ENCODE peak calls at places on chromosomes 7 and 10, in six cellular contexts. One of them, this sample, is unnamed.

GRCh38 chr7:112038353-112038752 is 167.8 kb downstream of the DOCK4 start:
- DNase-seq in neural progenitor cell: no peak
- DNase-seq in mammary epithelial cell: no peak
- DNase-seq in colonic mucosa: no peak
- DNase-seq in kidney: no peak
- DNase-seq in H1: no peak
- DNase-seq in this sample: no peak

GRCh38 chr7:157233677-157234076 is 95.0 kb downstream of the UBE3C start:
- DNase-seq in mammary epithelial cell: no peak
- DNase-seq in colonic mucosa: no peak
- DNase-seq in kidney: no peak
- DNase-seq in neural progenitor cell: no peak
- DNase-seq in H1: no peak
- DNase-seq in this sample: no peak

GRCh38 chr7:100401811-100402210 is 26.7 kb downstream of the ZCWPW1 start:
- DNase-seq in colonic mucosa: no peak
- DNase-seq in mammary epithelial cell: no peak
- DNase-seq in kidney: no peak
- DNase-seq in neural progenitor cell: no peak
- DNase-seq in H1: no peak
- DNase-seq in this sample: no peak

GRCh38 chr10:70418229-70418628 is 14.3 kb downstream of the EIF4EBP2 start:
- DNase-seq in H1: no peak
- DNase-seq in colonic mucosa: no peak
- DNase-seq in mammary epithelial cell: peak
- DNase-seq in neural progenitor cell: no peak
- DNase-seq in kidney: no peak
- DNase-seq in this sample: no peak

GRCh38 chr10:71191459-71192113 is 20.8 kb upstream of the UNC5B start:
- DNase-seq in neural progenitor cell: peak
- DNase-seq in H1: peak
- DNase-seq in mammary epithelial cell: no peak
- DNase-seq in colonic mucosa: no peak
- DNase-seq in kidney: no peak
- DNase-seq in this sample: no peak

GRCh38 chr7:82859106-82859850 is 303.4 kb downstream of the PCLO start:
- DNase-seq in colonic mucosa: no peak
- DNase-seq in neural progenitor cell: no peak
- DNase-seq in kidney: no peak
- DNase-seq in mammary epithelial cell: peak
- DNase-seq in H1: no peak
- DNase-seq in this sample: no peak

GRCh38 chr7:83579740-83580139 is 69.2 kb downstream of the SEMA3E start:
- DNase-seq in mammary epithelial cell: peak
- DNase-seq in H1: no peak
- DNase-seq in kidney: no peak
- DNase-seq in neural progenitor cell: no peak
- DNase-seq in colonic mucosa: no peak
- DNase-seq in this sample: no peak

GRCh38 chr10:79059859-79060379 is 8.8 kb upstream of the ZMIZ1 start:
- DNase-seq in kidney: peak
- DNase-seq in neural progenitor cell: no peak
- DNase-seq in colonic mucosa: peak
- DNase-seq in mammary epithelial cell: no peak
- DNase-seq in H1: no peak
- DNase-seq in this sample: no peak

GRCh38 chr10:118800920-118801319 is 46.1 kb upstream of the CACUL1 start:
- DNase-seq in kidney: no peak
- DNase-seq in neural progenitor cell: no peak
- DNase-seq in colonic mucosa: no peak
- DNase-seq in mammary epithelial cell: peak
- DNase-seq in H1: no peak
- DNase-seq in this sample: no peak

GRCh38 chr10:43233601-43234430 is 33.0 kb downstream of the RASGEF1A start:
- DNase-seq in H1: no peak
- DNase-seq in neural progenitor cell: no peak
- DNase-seq in mammary epithelial cell: no peak
- DNase-seq in kidney: peak
- DNase-seq in colonic mucosa: no peak
- DNase-seq in this sample: no peak

GRCh38 chr7:24192053-24192452 is 91.9 kb upstream of the NPY start:
- DNase-seq in neural progenitor cell: no peak
- DNase-seq in mammary epithelial cell: no peak
- DNase-seq in colonic mucosa: no peak
- DNase-seq in kidney: no peak
- DNase-seq in H1: no peak
- DNase-seq in this sample: no peak

GRCh38 chr10:82321734-82322133 is 446.7 kb downstream of the NRG3 start:
- DNase-seq in H1: no peak
- DNase-seq in mammary epithelial cell: no peak
- DNase-seq in colonic mucosa: no peak
- DNase-seq in kidney: no peak
- DNase-seq in neural progenitor cell: no peak
- DNase-seq in this sample: no peak

GRCh38 chr7:21504021-21504420 is 38.8 kb upstream of the DNAH11 start:
- DNase-seq in kidney: no peak
- DNase-seq in colonic mucosa: no peak
- DNase-seq in neural progenitor cell: no peak
- DNase-seq in mammary epithelial cell: peak
- DNase-seq in H1: no peak
- DNase-seq in this sample: no peak

GRCh38 chr10:32056136-32057040 is at the start of gene KIF5B:
- DNase-seq in neural progenitor cell: peak
- DNase-seq in kidney: peak
- DNase-seq in mammary epithelial cell: peak
- DNase-seq in H1: peak
- DNase-seq in colonic mucosa: peak
- DNase-seq in this sample: no peak

GRCh38 chr10:32060372-32060771 is 4.1 kb upstream of the KIF5B start:
- DNase-seq in H1: no peak
- DNase-seq in colonic mucosa: no peak
- DNase-seq in kidney: no peak
- DNase-seq in neural progenitor cell: no peak
- DNase-seq in mammary epithelial cell: no peak
- DNase-seq in this sample: no peak

GRCh38 chr10:32061440-32061839 is 5.2 kb upstream of the KIF5B start:
- DNase-seq in colonic mucosa: no peak
- DNase-seq in H1: no peak
- DNase-seq in mammary epithelial cell: peak
- DNase-seq in neural progenitor cell: no peak
- DNase-seq in kidney: no peak
- DNase-seq in this sample: no peak

GRCh38 chr10:32057041-32057372 is 782 bp upstream of the KIF5B start:
- DNase-seq in mammary epithelial cell: no peak
- DNase-seq in colonic mucosa: no peak
- DNase-seq in neural progenitor cell: no peak
- DNase-seq in H1: no peak
- DNase-seq in kidney: no peak
- DNase-seq in this sample: no peak

GRCh38 chr10:32059472-32059871 is 3.2 kb upstream of the KIF5B start:
- DNase-seq in mammary epithelial cell: no peak
- DNase-seq in H1: no peak
- DNase-seq in neural progenitor cell: no peak
- DNase-seq in kidney: no peak
- DNase-seq in colonic mucosa: no peak
- DNase-seq in this sample: no peak
- H3K9ac ChIP-seq in mammary epithelial cell: no peak
- H3K9ac ChIP-seq in H1: no peak
- H3K9ac ChIP-seq in neural progenitor cell: no peak
- H3K9ac ChIP-seq in kidney: no peak
- H3K9ac ChIP-seq in colonic mucosa: no peak
- H3K9ac ChIP-seq in this sample: no peak

DNA sequence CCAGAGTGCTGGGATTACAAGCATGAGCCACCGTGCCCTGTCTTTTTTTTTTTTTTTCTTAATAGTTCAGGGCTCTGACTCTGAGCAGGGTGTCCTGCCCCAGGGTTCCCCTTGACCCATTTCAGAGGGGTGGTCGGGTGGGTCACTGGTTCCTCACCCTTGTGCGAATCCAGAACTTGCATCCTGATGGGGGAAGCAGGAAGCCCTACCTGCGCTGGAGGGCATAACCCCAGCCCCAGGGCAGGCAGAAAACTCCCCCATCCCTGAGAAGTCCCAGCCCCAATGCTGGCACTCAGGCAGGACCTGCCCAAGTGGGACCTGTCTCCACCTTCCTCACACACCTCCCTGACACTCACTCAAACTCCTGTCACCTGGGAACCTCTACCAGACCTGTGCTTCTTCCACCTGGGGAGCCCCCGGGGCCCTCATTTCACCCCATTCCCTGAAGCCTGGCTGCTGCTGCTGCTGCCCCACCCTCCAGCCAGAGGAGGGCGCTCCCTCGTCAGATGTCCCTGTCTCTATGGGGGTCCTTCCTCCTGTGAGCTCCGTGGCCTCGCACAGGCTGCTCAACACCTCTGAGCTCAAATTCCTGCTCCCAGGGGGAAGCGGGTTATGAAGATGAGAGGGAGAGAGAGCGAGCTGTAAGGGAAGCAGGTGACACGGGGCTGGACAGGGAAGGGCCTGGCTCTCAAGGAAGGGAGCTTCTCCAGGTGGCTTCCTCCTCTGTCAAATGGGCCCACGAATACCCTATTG is 15.1 kb upstream of the ZNF273 start:
- DNase-seq in H1: peak
- DNase-seq in mammary epithelial cell: no peak
- DNase-seq in kidney: peak
- DNase-seq in colonic mucosa: peak
- DNase-seq in neural progenitor cell: peak
- DNase-seq in this sample: no peak
- H3K9ac ChIP-seq in H1: no peak
- H3K9ac ChIP-seq in mammary epithelial cell: no peak
- H3K9ac ChIP-seq in kidney: no peak
- H3K9ac ChIP-seq in colonic mucosa: peak
- H3K9ac ChIP-seq in neural progenitor cell: no peak
- H3K9ac ChIP-seq in this sample: no peak

GRCh38 chr10:21534611-21535493 is 820 bp downstream of the MLLT10 start:
- DNase-seq in colonic mucosa: peak
- DNase-seq in mammary epithelial cell: peak
- DNase-seq in neural progenitor cell: peak
- DNase-seq in H1: peak
- DNase-seq in kidney: peak
- DNase-seq in this sample: no peak

GRCh38 chr10:21532694-21533576 is 1.1 kb upstream of the MLLT10 start:
- DNase-seq in mammary epithelial cell: no peak
- DNase-seq in H1: no peak
- DNase-seq in neural progenitor cell: peak
- DNase-seq in colonic mucosa: no peak
- DNase-seq in kidney: no peak
- DNase-seq in this sample: no peak

GRCh38 chr10:21531164-21531563 is 2.9 kb upstream of the MLLT10 start:
- DNase-seq in kidney: no peak
- DNase-seq in mammary epithelial cell: peak
- DNase-seq in neural progenitor cell: no peak
- DNase-seq in H1: no peak
- DNase-seq in colonic mucosa: no peak
- DNase-seq in this sample: no peak

GRCh38 chr10:21535494-21535818 is 1.4 kb downstream of the MLLT10 start:
- DNase-seq in mammary epithelial cell: no peak
- DNase-seq in H1: no peak
- DNase-seq in colonic mucosa: no peak
- DNase-seq in neural progenitor cell: no peak
- DNase-seq in kidney: no peak
- DNase-seq in this sample: no peak

GRCh38 chr10:21533577-21534475 is at the start of gene MLLT10:
- DNase-seq in kidney: peak
- DNase-seq in H1: peak
- DNase-seq in colonic mucosa: peak
- DNase-seq in mammary epithelial cell: peak
- DNase-seq in neural progenitor cell: peak
- DNase-seq in this sample: no peak
- H3K9ac ChIP-seq in kidney: peak
- H3K9ac ChIP-seq in H1: peak
- H3K9ac ChIP-seq in colonic mucosa: peak
- H3K9ac ChIP-seq in mammary epithelial cell: peak
- H3K9ac ChIP-seq in neural progenitor cell: no peak
- H3K9ac ChIP-seq in this sample: peak

GRCh38 chr10:100537475-100537874 is 1.7 kb downstream of the HIF1AN start:
- DNase-seq in colonic mucosa: no peak
- DNase-seq in kidney: no peak
- DNase-seq in H1: no peak
- DNase-seq in mammary epithelial cell: no peak
- DNase-seq in neural progenitor cell: no peak
- DNase-seq in this sample: no peak
- H3K9ac ChIP-seq in colonic mucosa: no peak
- H3K9ac ChIP-seq in kidney: no peak
- H3K9ac ChIP-seq in H1: no peak
- H3K9ac ChIP-seq in mammary epithelial cell: no peak
- H3K9ac ChIP-seq in neural progenitor cell: no peak
- H3K9ac ChIP-seq in this sample: no peak

DNA sequence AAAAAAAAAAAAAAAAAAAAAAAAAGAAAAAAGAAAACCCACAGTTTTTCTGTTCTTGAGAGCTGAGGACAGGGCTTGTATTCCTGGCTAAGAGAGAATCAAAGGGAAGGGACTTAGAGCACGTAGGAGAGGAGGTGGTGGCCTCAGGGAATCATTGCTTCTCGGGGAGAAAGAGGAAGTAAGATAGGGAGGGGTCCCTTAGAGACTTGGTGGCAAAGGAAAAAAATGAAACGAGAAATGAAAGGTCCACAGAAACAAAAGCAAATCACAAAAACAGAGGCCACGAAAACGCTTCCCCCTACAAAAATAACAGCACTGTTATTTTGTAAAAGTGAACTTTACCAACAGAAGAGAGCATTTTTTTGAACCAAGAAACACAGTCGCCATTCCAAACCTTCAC is 323.1 kb upstream of the GALNT17 start:
- DNase-seq in H1: no peak
- DNase-seq in kidney: no peak
- DNase-seq in neural progenitor cell: no peak
- DNase-seq in mammary epithelial cell: no peak
- DNase-seq in colonic mucosa: no peak
- DNase-seq in this sample: no peak
- H3K9ac ChIP-seq in H1: no peak
- H3K9ac ChIP-seq in kidney: no peak
- H3K9ac ChIP-seq in neural progenitor cell: no peak
- H3K9ac ChIP-seq in mammary epithelial cell: no peak
- H3K9ac ChIP-seq in colonic mucosa: no peak
- H3K9ac ChIP-seq in this sample: no peak

GRCh38 chr10:69348824-69349541 is 67.7 kb downstream of the TACR2 start:
- DNase-seq in colonic mucosa: peak
- DNase-seq in mammary epithelial cell: peak
- DNase-seq in neural progenitor cell: no peak
- DNase-seq in H1: no peak
- DNase-seq in kidney: no peak
- DNase-seq in this sample: no peak

GRCh38 chr10:69351589-69351988 is 65.1 kb downstream of the TACR2 start:
- DNase-seq in kidney: no peak
- DNase-seq in H1: no peak
- DNase-seq in colonic mucosa: no peak
- DNase-seq in mammary epithelial cell: no peak
- DNase-seq in neural progenitor cell: no peak
- DNase-seq in this sample: no peak

GRCh38 chr10:69346776-69347175 is 68.5 kb downstream of the HK1 start:
- DNase-seq in kidney: no peak
- DNase-seq in mammary epithelial cell: no peak
- DNase-seq in neural progenitor cell: no peak
- DNase-seq in H1: no peak
- DNase-seq in colonic mucosa: no peak
- DNase-seq in this sample: no peak

GRCh38 chr10:69352569-69353264 is 64.0 kb downstream of the TACR2 start:
- DNase-seq in H1: no peak
- DNase-seq in colonic mucosa: no peak
- DNase-seq in neural progenitor cell: no peak
- DNase-seq in kidney: no peak
- DNase-seq in mammary epithelial cell: no peak
- DNase-seq in this sample: no peak

GRCh38 chr10:69349542-69349888 is 67.2 kb downstream of the TACR2 start:
- DNase-seq in colonic mucosa: no peak
- DNase-seq in H1: no peak
- DNase-seq in neural progenitor cell: no peak
- DNase-seq in mammary epithelial cell: no peak
- DNase-seq in kidney: no peak
- DNase-seq in this sample: no peak
- H3K9ac ChIP-seq in colonic mucosa: no peak
- H3K9ac ChIP-seq in H1: no peak
- H3K9ac ChIP-seq in neural progenitor cell: no peak
- H3K9ac ChIP-seq in mammary epithelial cell: peak
- H3K9ac ChIP-seq in kidney: no peak
- H3K9ac ChIP-seq in this sample: no peak